ENCODE peak calls at places on chromosomes 16 and 17, in seven cellular contexts. One of them, this sample, is unnamed.

GRCh38 chr16:55257971-55258613 is 65.9 kb upstream of the IRX6 start:
- DNase-seq in uterus: no peak
- DNase-seq in erythroblast: peak
- DNase-seq in AG04450: no peak
- DNase-seq in activated gamma-delta T cell treated with anti-CD3 and anti-CD28 coated beads, Interleukin-2, amount 50 U/mL, for 16 hours: no peak
- DNase-seq in posterior cingulate gyrus: no peak
- DNase-seq in anterior cingulate cortex: no peak
- DNase-seq in this sample: no peak

GRCh38 chr16:14302399-14303181 is 231.5 kb downstream of the MRTFB start:
- DNase-seq in uterus: peak
- DNase-seq in erythroblast: no peak
- DNase-seq in AG04450: no peak
- DNase-seq in activated gamma-delta T cell treated with anti-CD3 and anti-CD28 coated beads, Interleukin-2, amount 50 U/mL, for 16 hours: no peak
- DNase-seq in posterior cingulate gyrus: peak
- DNase-seq in anterior cingulate cortex: peak
- DNase-seq in this sample: no peak

GRCh38 chr16:12708266-12708665 is 95.4 kb downstream of the CPPED1 start:
- DNase-seq in uterus: no peak
- DNase-seq in erythroblast: no peak
- DNase-seq in AG04450: no peak
- DNase-seq in activated gamma-delta T cell treated with anti-CD3 and anti-CD28 coated beads, Interleukin-2, amount 50 U/mL, for 16 hours: no peak
- DNase-seq in posterior cingulate gyrus: no peak
- DNase-seq in anterior cingulate cortex: no peak
- DNase-seq in this sample: no peak

GRCh38 chr16:22358000-22358399 is 16.4 kb downstream of the CDR2 start:
- DNase-seq in uterus: no peak
- DNase-seq in erythroblast: no peak
- DNase-seq in AG04450: no peak
- DNase-seq in activated gamma-delta T cell treated with anti-CD3 and anti-CD28 coated beads, Interleukin-2, amount 50 U/mL, for 16 hours: no peak
- DNase-seq in posterior cingulate gyrus: no peak
- DNase-seq in anterior cingulate cortex: no peak
- DNase-seq in this sample: no peak

GRCh38 chr17:36153887-36154576 is 22.4 kb downstream of the TBC1D3B start:
- DNase-seq in uterus: no peak
- DNase-seq in erythroblast: no peak
- DNase-seq in AG04450: no peak
- DNase-seq in activated gamma-delta T cell treated with anti-CD3 and anti-CD28 coated beads, Interleukin-2, amount 50 U/mL, for 16 hours: no peak
- DNase-seq in posterior cingulate gyrus: no peak
- DNase-seq in anterior cingulate cortex: no peak
- DNase-seq in this sample: no peak

GRCh38 chr17:142102-142661 is 4.8 kb downstream of the SCGB1C2 start:
- DNase-seq in uterus: peak
- DNase-seq in erythroblast: peak
- DNase-seq in AG04450: no peak
- DNase-seq in activated gamma-delta T cell treated with anti-CD3 and anti-CD28 coated beads, Interleukin-2, amount 50 U/mL, for 16 hours: no peak
- DNase-seq in posterior cingulate gyrus: no peak
- DNase-seq in anterior cingulate cortex: no peak
- DNase-seq in this sample: no peak

GRCh38 chr17:41656249-41657023 is 32.1 kb upstream of the KRT17 start:
- DNase-seq in uterus: no peak
- DNase-seq in erythroblast: no peak
- DNase-seq in AG04450: no peak
- DNase-seq in activated gamma-delta T cell treated with anti-CD3 and anti-CD28 coated beads, Interleukin-2, amount 50 U/mL, for 16 hours: no peak
- DNase-seq in posterior cingulate gyrus: no peak
- DNase-seq in anterior cingulate cortex: no peak
- DNase-seq in this sample: no peak

GRCh38 chr16:12646490-12647274 is 157.0 kb downstream of the CPPED1 start:
- DNase-seq in uterus: no peak
- DNase-seq in erythroblast: no peak
- DNase-seq in AG04450: no peak
- DNase-seq in activated gamma-delta T cell treated with anti-CD3 and anti-CD28 coated beads, Interleukin-2, amount 50 U/mL, for 16 hours: peak
- DNase-seq in posterior cingulate gyrus: peak
- DNase-seq in anterior cingulate cortex: peak
- DNase-seq in this sample: no peak

GRCh38 chr16:14562691-14563491 is 67.2 kb downstream of the PARN start:
- DNase-seq in uterus: no peak
- DNase-seq in erythroblast: no peak
- DNase-seq in AG04450: no peak
- DNase-seq in activated gamma-delta T cell treated with anti-CD3 and anti-CD28 coated beads, Interleukin-2, amount 50 U/mL, for 16 hours: no peak
- DNase-seq in posterior cingulate gyrus: peak
- DNase-seq in anterior cingulate cortex: no peak
- DNase-seq in this sample: no peak

GRCh38 chr17:9169116-9169515 is 147.8 kb downstream of the NTN1 start:
- DNase-seq in uterus: no peak
- DNase-seq in erythroblast: no peak
- DNase-seq in AG04450: no peak
- DNase-seq in activated gamma-delta T cell treated with anti-CD3 and anti-CD28 coated beads, Interleukin-2, amount 50 U/mL, for 16 hours: no peak
- DNase-seq in posterior cingulate gyrus: no peak
- DNase-seq in anterior cingulate cortex: no peak
- DNase-seq in this sample: no peak

GRCh38 chr17:36833279-36833678 is 104.0 kb upstream of the LHX1 start:
- DNase-seq in uterus: no peak
- DNase-seq in erythroblast: no peak
- DNase-seq in AG04450: no peak
- DNase-seq in activated gamma-delta T cell treated with anti-CD3 and anti-CD28 coated beads, Interleukin-2, amount 50 U/mL, for 16 hours: no peak
- DNase-seq in posterior cingulate gyrus: no peak
- DNase-seq in anterior cingulate cortex: no peak
- DNase-seq in this sample: no peak

GRCh38 chr17:70552982-70553334 is 383.6 kb downstream of the KCNJ2 start:
- DNase-seq in uterus: no peak
- DNase-seq in erythroblast: no peak
- DNase-seq in AG04450: no peak
- DNase-seq in activated gamma-delta T cell treated with anti-CD3 and anti-CD28 coated beads, Interleukin-2, amount 50 U/mL, for 16 hours: no peak
- DNase-seq in posterior cingulate gyrus: no peak
- DNase-seq in anterior cingulate cortex: no peak
- DNase-seq in this sample: no peak

GRCh38 chr16:86555763-86556130 is 712 bp upstream of the MTHFSD start:
- DNase-seq in uterus: no peak
- DNase-seq in erythroblast: no peak
- DNase-seq in AG04450: no peak
- DNase-seq in activated gamma-delta T cell treated with anti-CD3 and anti-CD28 coated beads, Interleukin-2, amount 50 U/mL, for 16 hours: no peak
- DNase-seq in posterior cingulate gyrus: no peak
- DNase-seq in anterior cingulate cortex: no peak
- DNase-seq in this sample: no peak

GRCh38 chr17:12089809-12090384 is 69.2 kb downstream of the MAP2K4 start:
- DNase-seq in uterus: no peak
- DNase-seq in erythroblast: no peak
- DNase-seq in AG04450: peak
- DNase-seq in activated gamma-delta T cell treated with anti-CD3 and anti-CD28 coated beads, Interleukin-2, amount 50 U/mL, for 16 hours: no peak
- DNase-seq in posterior cingulate gyrus: no peak
- DNase-seq in anterior cingulate cortex: no peak
- DNase-seq in this sample: no peak

GRCh38 chr17:67125924-67126323 is 81.6 kb downstream of the CACNG1 start:
- DNase-seq in uterus: no peak
- DNase-seq in erythroblast: no peak
- DNase-seq in AG04450: no peak
- DNase-seq in activated gamma-delta T cell treated with anti-CD3 and anti-CD28 coated beads, Interleukin-2, amount 50 U/mL, for 16 hours: no peak
- DNase-seq in posterior cingulate gyrus: no peak
- DNase-seq in anterior cingulate cortex: no peak
- DNase-seq in this sample: no peak

GRCh38 chr17:66383353-66383752 is 80.9 kb downstream of the PRKCA start:
- DNase-seq in uterus: no peak
- DNase-seq in erythroblast: no peak
- DNase-seq in AG04450: peak
- DNase-seq in activated gamma-delta T cell treated with anti-CD3 and anti-CD28 coated beads, Interleukin-2, amount 50 U/mL, for 16 hours: no peak
- DNase-seq in posterior cingulate gyrus: no peak
- DNase-seq in anterior cingulate cortex: no peak
- DNase-seq in this sample: no peak

GRCh38 chr17:81192386-81193050 is 26.5 kb upstream of the AATK start:
- DNase-seq in uterus: no peak
- DNase-seq in erythroblast: no peak
- DNase-seq in AG04450: no peak
- DNase-seq in activated gamma-delta T cell treated with anti-CD3 and anti-CD28 coated beads, Interleukin-2, amount 50 U/mL, for 16 hours: no peak
- DNase-seq in posterior cingulate gyrus: no peak
- DNase-seq in anterior cingulate cortex: no peak
- DNase-seq in this sample: no peak

GRCh38 chr17:66850692-66851091 is 15.8 kb downstream of the CACNG5 start:
- DNase-seq in uterus: no peak
- DNase-seq in erythroblast: no peak
- DNase-seq in AG04450: no peak
- DNase-seq in activated gamma-delta T cell treated with anti-CD3 and anti-CD28 coated beads, Interleukin-2, amount 50 U/mL, for 16 hours: no peak
- DNase-seq in posterior cingulate gyrus: no peak
- DNase-seq in anterior cingulate cortex: no peak
- DNase-seq in this sample: no peak

GRCh38 chr16:5845046-5845445 is 747.5 kb upstream of the EEF2KMT start:
- DNase-seq in uterus: no peak
- DNase-seq in erythroblast: no peak
- DNase-seq in AG04450: no peak
- DNase-seq in activated gamma-delta T cell treated with anti-CD3 and anti-CD28 coated beads, Interleukin-2, amount 50 U/mL, for 16 hours: no peak
- DNase-seq in posterior cingulate gyrus: no peak
- DNase-seq in anterior cingulate cortex: no peak
- DNase-seq in this sample: no peak

GRCh38 chr16:12341423-12341822 is 364.9 kb downstream of the SNX29 start:
- DNase-seq in uterus: no peak
- DNase-seq in erythroblast: no peak
- DNase-seq in AG04450: no peak
- DNase-seq in activated gamma-delta T cell treated with anti-CD3 and anti-CD28 coated beads, Interleukin-2, amount 50 U/mL, for 16 hours: no peak
- DNase-seq in posterior cingulate gyrus: no peak
- DNase-seq in anterior cingulate cortex: no peak
- DNase-seq in this sample: no peak

GRCh38 chr17:76720941-76721340 is 5.5 kb downstream of the JMJD6 start:
- DNase-seq in uterus: peak
- DNase-seq in erythroblast: no peak
- DNase-seq in AG04450: no peak
- DNase-seq in activated gamma-delta T cell treated with anti-CD3 and anti-CD28 coated beads, Interleukin-2, amount 50 U/mL, for 16 hours: no peak
- DNase-seq in posterior cingulate gyrus: no peak
- DNase-seq in anterior cingulate cortex: no peak
- DNase-seq in this sample: no peak

GRCh38 chr16:85584192-85584757 is 28.8 kb upstream of the GSE1 start:
- DNase-seq in uterus: no peak
- DNase-seq in erythroblast: no peak
- DNase-seq in AG04450: no peak
- DNase-seq in activated gamma-delta T cell treated with anti-CD3 and anti-CD28 coated beads, Interleukin-2, amount 50 U/mL, for 16 hours: no peak
- DNase-seq in posterior cingulate gyrus: no peak
- DNase-seq in anterior cingulate cortex: no peak
- DNase-seq in this sample: no peak

GRCh38 chr17:83087788-83088360 is 8.5 kb downstream of the METRNL start:
- DNase-seq in uterus: no peak
- DNase-seq in erythroblast: no peak
- DNase-seq in AG04450: no peak
- DNase-seq in activated gamma-delta T cell treated with anti-CD3 and anti-CD28 coated beads, Interleukin-2, amount 50 U/mL, for 16 hours: no peak
- DNase-seq in posterior cingulate gyrus: no peak
- DNase-seq in anterior cingulate cortex: no peak
- DNase-seq in this sample: no peak

GRCh38 chr16:81655474-81656162 is 123.5 kb upstream of the PLCG2 start:
- DNase-seq in uterus: no peak
- DNase-seq in erythroblast: no peak
- DNase-seq in AG04450: no peak
- DNase-seq in activated gamma-delta T cell treated with anti-CD3 and anti-CD28 coated beads, Interleukin-2, amount 50 U/mL, for 16 hours: no peak
- DNase-seq in posterior cingulate gyrus: no peak
- DNase-seq in anterior cingulate cortex: no peak
- DNase-seq in this sample: no peak

GRCh38 chr17:28950752-28951427 is 428 bp downstream of the PHF12 start:
- DNase-seq in uterus: peak
- DNase-seq in erythroblast: no peak
- DNase-seq in AG04450: no peak
- DNase-seq in activated gamma-delta T cell treated with anti-CD3 and anti-CD28 coated beads, Interleukin-2, amount 50 U/mL, for 16 hours: no peak
- DNase-seq in posterior cingulate gyrus: no peak
- DNase-seq in anterior cingulate cortex: no peak
- DNase-seq in this sample: no peak

GRCh38 chr16:85798901-85799496 is 345 bp downstream of the EMC8 start:
- DNase-seq in uterus: no peak
- DNase-seq in erythroblast: peak
- DNase-seq in AG04450: no peak
- DNase-seq in activated gamma-delta T cell treated with anti-CD3 and anti-CD28 coated beads, Interleukin-2, amount 50 U/mL, for 16 hours: no peak
- DNase-seq in posterior cingulate gyrus: no peak
- DNase-seq in anterior cingulate cortex: no peak
- DNase-seq in this sample: no peak

GRCh38 chr17:74757502-74757901 is 9.1 kb downstream of the NHERF1 start:
- DNase-seq in uterus: no peak
- DNase-seq in erythroblast: no peak
- DNase-seq in AG04450: no peak
- DNase-seq in activated gamma-delta T cell treated with anti-CD3 and anti-CD28 coated beads, Interleukin-2, amount 50 U/mL, for 16 hours: no peak
- DNase-seq in posterior cingulate gyrus: no peak
- DNase-seq in anterior cingulate cortex: peak
- DNase-seq in this sample: no peak

GRCh38 chr16:87580855-87581261 is 21.4 kb upstream of the JPH3 start:
- DNase-seq in uterus: no peak
- DNase-seq in erythroblast: no peak
- DNase-seq in AG04450: no peak
- DNase-seq in activated gamma-delta T cell treated with anti-CD3 and anti-CD28 coated beads, Interleukin-2, amount 50 U/mL, for 16 hours: no peak
- DNase-seq in posterior cingulate gyrus: no peak
- DNase-seq in anterior cingulate cortex: no peak
- DNase-seq in this sample: no peak

GRCh38 chr17:1555618-1556471 is 6.7 kb downstream of the PITPNA start:
- DNase-seq in uterus: no peak
- DNase-seq in erythroblast: no peak
- DNase-seq in AG04450: no peak
- DNase-seq in activated gamma-delta T cell treated with anti-CD3 and anti-CD28 coated beads, Interleukin-2, amount 50 U/mL, for 16 hours: no peak
- DNase-seq in posterior cingulate gyrus: no peak
- DNase-seq in anterior cingulate cortex: no peak
- DNase-seq in this sample: peak

GRCh38 chr17:61159415-61159814 is 240.2 kb upstream of the TBX2 start:
- DNase-seq in uterus: no peak
- DNase-seq in erythroblast: no peak
- DNase-seq in AG04450: no peak
- DNase-seq in activated gamma-delta T cell treated with anti-CD3 and anti-CD28 coated beads, Interleukin-2, amount 50 U/mL, for 16 hours: no peak
- DNase-seq in posterior cingulate gyrus: no peak
- DNase-seq in anterior cingulate cortex: no peak
- DNase-seq in this sample: no peak

GRCh38 chr17:21352981-21353265 is 23.2 kb upstream of the KCNJ12 start:
- DNase-seq in uterus: no peak
- DNase-seq in erythroblast: no peak
- DNase-seq in AG04450: no peak
- DNase-seq in activated gamma-delta T cell treated with anti-CD3 and anti-CD28 coated beads, Interleukin-2, amount 50 U/mL, for 16 hours: no peak
- DNase-seq in posterior cingulate gyrus: no peak
- DNase-seq in anterior cingulate cortex: no peak
- DNase-seq in this sample: no peak

GRCh38 chr16:14629612-14629918 is 495 bp downstream of the PARN start:
- DNase-seq in uterus: no peak
- DNase-seq in erythroblast: no peak
- DNase-seq in AG04450: no peak
- DNase-seq in activated gamma-delta T cell treated with anti-CD3 and anti-CD28 coated beads, Interleukin-2, amount 50 U/mL, for 16 hours: peak
- DNase-seq in posterior cingulate gyrus: peak
- DNase-seq in anterior cingulate cortex: no peak
- DNase-seq in this sample: no peak

GRCh38 chr17:72476575-72476986 is 355.8 kb downstream of the SOX9 start:
- DNase-seq in uterus: no peak
- DNase-seq in erythroblast: no peak
- DNase-seq in AG04450: no peak
- DNase-seq in activated gamma-delta T cell treated with anti-CD3 and anti-CD28 coated beads, Interleukin-2, amount 50 U/mL, for 16 hours: no peak
- DNase-seq in posterior cingulate gyrus: no peak
- DNase-seq in anterior cingulate cortex: peak
- DNase-seq in this sample: peak

GRCh38 chr17:45130640-45131293 is 1.5 kb downstream of the PLCD3 start:
- DNase-seq in uterus: no peak
- DNase-seq in erythroblast: no peak
- DNase-seq in AG04450: no peak
- DNase-seq in activated gamma-delta T cell treated with anti-CD3 and anti-CD28 coated beads, Interleukin-2, amount 50 U/mL, for 16 hours: no peak
- DNase-seq in posterior cingulate gyrus: no peak
- DNase-seq in anterior cingulate cortex: no peak
- DNase-seq in this sample: no peak

GRCh38 chr17:81028506-81028858 is 6.5 kb upstream of the BAIAP2 start:
- DNase-seq in uterus: no peak
- DNase-seq in erythroblast: no peak
- DNase-seq in AG04450: no peak
- DNase-seq in activated gamma-delta T cell treated with anti-CD3 and anti-CD28 coated beads, Interleukin-2, amount 50 U/mL, for 16 hours: no peak
- DNase-seq in posterior cingulate gyrus: no peak
- DNase-seq in anterior cingulate cortex: no peak
- DNase-seq in this sample: no peak

GRCh38 chr17:31078290-31078689 is 16.5 kb upstream of the NF1 start:
- DNase-seq in uterus: no peak
- DNase-seq in erythroblast: peak
- DNase-seq in AG04450: no peak
- DNase-seq in activated gamma-delta T cell treated with anti-CD3 and anti-CD28 coated beads, Interleukin-2, amount 50 U/mL, for 16 hours: no peak
- DNase-seq in posterior cingulate gyrus: no peak
- DNase-seq in anterior cingulate cortex: no peak
- DNase-seq in this sample: no peak

GRCh38 chr16:69412287-69412686 is 12.1 kb upstream of the CYB5B start:
- DNase-seq in uterus: no peak
- DNase-seq in erythroblast: no peak
- DNase-seq in AG04450: no peak
- DNase-seq in activated gamma-delta T cell treated with anti-CD3 and anti-CD28 coated beads, Interleukin-2, amount 50 U/mL, for 16 hours: no peak
- DNase-seq in posterior cingulate gyrus: no peak
- DNase-seq in anterior cingulate cortex: no peak
- DNase-seq in this sample: no peak

GRCh38 chr17:77441130-77441920 is 300.6 kb downstream of the SEC14L1 start:
- DNase-seq in uterus: no peak
- DNase-seq in erythroblast: no peak
- DNase-seq in AG04450: no peak
- DNase-seq in activated gamma-delta T cell treated with anti-CD3 and anti-CD28 coated beads, Interleukin-2, amount 50 U/mL, for 16 hours: peak
- DNase-seq in posterior cingulate gyrus: no peak
- DNase-seq in anterior cingulate cortex: no peak
- DNase-seq in this sample: no peak

This sample was measured in C1 segment of cervical spinal cord.